ENCODE peak calls at places on chromosomes 11 and 22, in four cellular contexts. One of them, this sample, is unnamed.

GRCh38 chr11:79600747-79601146 is 159.9 kb upstream of the TENM4 start:
- DNase-seq in lung: no peak
- DNase-seq in CD4-positive, CD25-positive, alpha-beta regulatory T cell: no peak
- DNase-seq in substantia nigra: no peak
- DNase-seq in this sample: no peak

GRCh38 chr11:27972432-27973170 is 135.4 kb downstream of the KIF18A start:
- DNase-seq in lung: no peak
- DNase-seq in substantia nigra: no peak
- DNase-seq in CD4-positive, CD25-positive, alpha-beta regulatory T cell: no peak
- DNase-seq in this sample: no peak

GRCh38 chr11:85517272-85517671 is 109.9 kb downstream of the DLG2 start:
- DNase-seq in lung: no peak
- DNase-seq in CD4-positive, CD25-positive, alpha-beta regulatory T cell: no peak
- DNase-seq in substantia nigra: no peak
- DNase-seq in this sample: no peak

GRCh38 chr11:65973439-65974110 is 12.0 kb downstream of the SART1 start:
- DNase-seq in CD4-positive, CD25-positive, alpha-beta regulatory T cell: no peak
- DNase-seq in substantia nigra: no peak
- DNase-seq in lung: no peak
- DNase-seq in this sample: no peak

GRCh38 chr11:76167590-76167989 is 38.7 kb downstream of the WNT11 start:
- DNase-seq in substantia nigra: no peak
- DNase-seq in lung: no peak
- DNase-seq in CD4-positive, CD25-positive, alpha-beta regulatory T cell: no peak
- DNase-seq in this sample: no peak

GRCh38 chr11:82041764-82042163 is 691.9 kb downstream of the FAM181B start:
- DNase-seq in lung: no peak
- DNase-seq in substantia nigra: no peak
- DNase-seq in CD4-positive, CD25-positive, alpha-beta regulatory T cell: no peak
- DNase-seq in this sample: no peak

GRCh38 chr11:528166-528814 is 7.1 kb downstream of the HRAS start:
- DNase-seq in CD4-positive, CD25-positive, alpha-beta regulatory T cell: no peak
- DNase-seq in substantia nigra: no peak
- DNase-seq in lung: no peak
- DNase-seq in this sample: no peak

GRCh38 chr22:49405590-49405989 is 422.1 kb downstream of the BRD1 start:
- DNase-seq in lung: no peak
- DNase-seq in CD4-positive, CD25-positive, alpha-beta regulatory T cell: no peak
- DNase-seq in substantia nigra: no peak
- DNase-seq in this sample: no peak

GRCh38 chr22:22888509-22889353 is 1.1 kb downstream of the IGLL5 start:
- DNase-seq in substantia nigra: no peak
- DNase-seq in lung: no peak
- DNase-seq in CD4-positive, CD25-positive, alpha-beta regulatory T cell: no peak
- DNase-seq in this sample: no peak

GRCh38 chr11:61972796-61973602 is 5.6 kb upstream of the FTH1 start:
- DNase-seq in substantia nigra: no peak
- DNase-seq in lung: peak
- DNase-seq in CD4-positive, CD25-positive, alpha-beta regulatory T cell: no peak
- DNase-seq in this sample: no peak

GRCh38 chr11:132862918-132863317 is 669.4 kb downstream of the OPCML start:
- DNase-seq in substantia nigra: no peak
- DNase-seq in CD4-positive, CD25-positive, alpha-beta regulatory T cell: no peak
- DNase-seq in lung: no peak
- DNase-seq in this sample: no peak

GRCh38 chr22:39900306-39901227 is at the start of gene GRAP2:
- DNase-seq in substantia nigra: no peak
- DNase-seq in CD4-positive, CD25-positive, alpha-beta regulatory T cell: peak
- DNase-seq in lung: no peak
- DNase-seq in this sample: peak

GRCh38 chr11:31986201-31986889 is 104.5 kb upstream of the RCN1 start:
- DNase-seq in substantia nigra: no peak
- DNase-seq in lung: no peak
- DNase-seq in CD4-positive, CD25-positive, alpha-beta regulatory T cell: no peak
- DNase-seq in this sample: no peak

GRCh38 chr11:119236490-119236889 is 30.4 kb downstream of the CBL start:
- DNase-seq in CD4-positive, CD25-positive, alpha-beta regulatory T cell: no peak
- DNase-seq in substantia nigra: no peak
- DNase-seq in lung: no peak
- DNase-seq in this sample: no peak

GRCh38 chr11:120877746-120878365 is 146.0 kb upstream of the TBCEL start:
- DNase-seq in lung: no peak
- DNase-seq in substantia nigra: no peak
- DNase-seq in CD4-positive, CD25-positive, alpha-beta regulatory T cell: no peak
- DNase-seq in this sample: no peak

GRCh38 chr22:37428649-37429586 is 1.6 kb upstream of the ELFN2 start:
- DNase-seq in lung: no peak
- DNase-seq in CD4-positive, CD25-positive, alpha-beta regulatory T cell: peak
- DNase-seq in substantia nigra: no peak
- DNase-seq in this sample: peak

GRCh38 chr11:130124096-130124495 is 35.5 kb upstream of the ST14 start:
- DNase-seq in substantia nigra: peak
- DNase-seq in CD4-positive, CD25-positive, alpha-beta regulatory T cell: no peak
- DNase-seq in lung: peak
- DNase-seq in this sample: no peak

GRCh38 chr11:1415631-1416030 is 25.9 kb downstream of the BRSK2 start:
- DNase-seq in lung: no peak
- DNase-seq in CD4-positive, CD25-positive, alpha-beta regulatory T cell: no peak
- DNase-seq in substantia nigra: no peak
- DNase-seq in this sample: no peak

GRCh38 chr11:18521123-18521522 is 5.6 kb downstream of the TSG101 start:
- DNase-seq in lung: no peak
- DNase-seq in CD4-positive, CD25-positive, alpha-beta regulatory T cell: no peak
- DNase-seq in substantia nigra: no peak
- DNase-seq in this sample: no peak

GRCh38 chr22:37291559-37292298 is 9.4 kb downstream of the CYTH4 start:
- DNase-seq in substantia nigra: no peak
- DNase-seq in CD4-positive, CD25-positive, alpha-beta regulatory T cell: no peak
- DNase-seq in lung: no peak
- DNase-seq in this sample: no peak

GRCh38 chr22:17963015-17963414 is 61.3 kb downstream of the MICAL3 start:
- DNase-seq in CD4-positive, CD25-positive, alpha-beta regulatory T cell: no peak
- DNase-seq in substantia nigra: no peak
- DNase-seq in lung: no peak
- DNase-seq in this sample: no peak

GRCh38 chr22:45482169-45482568 is 20.5 kb upstream of the FBLN1 start:
- DNase-seq in lung: no peak
- DNase-seq in substantia nigra: no peak
- DNase-seq in CD4-positive, CD25-positive, alpha-beta regulatory T cell: no peak
- DNase-seq in this sample: no peak
- H3K27ac ChIP-seq in lung: no peak
- H3K27ac ChIP-seq in substantia nigra: no peak
- H3K27ac ChIP-seq in CD4-positive, CD25-positive, alpha-beta regulatory T cell: no peak
- H3K27ac ChIP-seq in this sample: no peak

DNA sequence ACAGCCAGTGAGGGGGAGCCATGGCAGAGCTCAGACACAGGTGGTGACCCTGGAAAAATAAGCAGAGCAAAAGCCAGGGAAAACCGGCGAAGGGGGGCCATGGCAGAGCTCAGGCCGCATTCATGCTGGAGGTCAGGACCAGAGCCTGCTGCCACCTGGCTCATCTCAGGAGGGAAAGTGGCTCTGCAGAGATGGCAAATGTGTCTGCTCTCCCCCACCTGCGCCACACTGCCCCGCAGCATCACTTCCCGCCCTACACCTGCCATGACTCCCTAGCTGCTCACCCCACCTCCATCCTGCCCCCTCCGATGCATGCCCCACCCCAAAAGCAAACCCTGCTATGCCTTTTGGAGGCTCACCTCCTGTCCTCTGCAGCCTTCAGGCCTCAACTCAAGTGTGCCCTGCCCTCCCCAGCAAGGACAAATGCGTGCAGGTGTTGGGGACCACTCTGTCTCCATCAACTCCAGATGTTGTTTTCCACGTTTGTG is 123.2 kb upstream of the FGF3 start:
- DNase-seq in substantia nigra: no peak
- DNase-seq in lung: no peak
- DNase-seq in CD4-positive, CD25-positive, alpha-beta regulatory T cell: no peak
- DNase-seq in this sample: no peak
- H3K27ac ChIP-seq in substantia nigra: no peak
- H3K27ac ChIP-seq in lung: no peak
- H3K27ac ChIP-seq in CD4-positive, CD25-positive, alpha-beta regulatory T cell: no peak
- H3K27ac ChIP-seq in this sample: no peak

GRCh38 chr11:128474036-128474874 is 113.1 kb downstream of the ETS1 start:
- DNase-seq in CD4-positive, CD25-positive, alpha-beta regulatory T cell: no peak
- DNase-seq in lung: no peak
- DNase-seq in substantia nigra: no peak
- DNase-seq in this sample: no peak
- H3K27ac ChIP-seq in CD4-positive, CD25-positive, alpha-beta regulatory T cell: peak
- H3K27ac ChIP-seq in lung: peak
- H3K27ac ChIP-seq in substantia nigra: no peak
- H3K27ac ChIP-seq in this sample: no peak

GRCh38 chr11:103586756-103587155 is 449.7 kb upstream of the DDI1 start:
- DNase-seq in substantia nigra: no peak
- DNase-seq in CD4-positive, CD25-positive, alpha-beta regulatory T cell: no peak
- DNase-seq in lung: no peak
- DNase-seq in this sample: no peak
- H3K27ac ChIP-seq in substantia nigra: no peak
- H3K27ac ChIP-seq in CD4-positive, CD25-positive, alpha-beta regulatory T cell: no peak
- H3K27ac ChIP-seq in lung: no peak
- H3K27ac ChIP-seq in this sample: no peak

DNA sequence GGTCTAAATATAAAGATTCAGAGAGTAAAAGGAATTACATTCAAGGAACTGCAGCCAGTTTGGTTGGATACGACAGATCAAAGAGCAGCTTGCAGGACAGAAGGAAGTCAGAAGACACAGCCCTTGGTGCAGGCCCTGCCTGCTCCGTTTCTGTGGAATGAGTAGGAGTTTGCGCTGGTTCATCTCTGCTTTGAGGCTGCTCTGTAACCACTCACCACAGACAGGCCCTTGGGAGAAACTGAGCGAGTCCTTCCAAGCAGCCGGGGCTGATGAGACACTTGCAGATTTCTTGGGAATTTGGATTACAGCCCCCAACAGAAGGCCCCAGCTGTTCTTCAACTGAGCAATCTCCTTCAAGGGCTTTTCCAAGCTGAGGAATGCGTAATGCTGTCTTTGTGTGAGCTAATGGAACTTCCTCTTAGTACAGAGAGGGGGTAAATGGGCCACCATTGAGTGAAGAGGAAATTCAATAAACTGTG is 16.4 kb downstream of the IL10RA start:
- DNase-seq in substantia nigra: no peak
- DNase-seq in CD4-positive, CD25-positive, alpha-beta regulatory T cell: no peak
- DNase-seq in lung: peak
- DNase-seq in this sample: no peak
- H3K27ac ChIP-seq in substantia nigra: no peak
- H3K27ac ChIP-seq in CD4-positive, CD25-positive, alpha-beta regulatory T cell: peak
- H3K27ac ChIP-seq in lung: peak
- H3K27ac ChIP-seq in this sample: peak

DNA sequence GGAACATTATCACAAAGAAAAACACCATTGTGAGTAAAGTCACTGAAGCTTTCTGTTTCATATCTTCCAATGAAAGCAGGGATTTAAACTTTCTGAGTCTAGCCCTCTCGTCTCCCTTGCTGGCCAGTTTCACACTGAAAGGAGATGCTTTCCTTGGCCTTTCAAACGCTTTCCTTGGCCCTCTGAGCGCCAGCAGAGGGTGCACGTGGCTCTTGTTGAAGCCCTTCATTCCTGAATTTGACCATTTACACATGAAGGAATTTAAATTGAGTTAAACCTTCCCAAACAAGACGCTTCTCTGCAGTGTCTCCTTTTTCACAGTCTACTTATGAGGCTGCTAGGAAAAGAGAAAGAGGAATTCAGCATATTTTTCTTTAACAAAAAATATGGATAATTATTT is 21.5 kb downstream of the NNMT start:
- DNase-seq in lung: no peak
- DNase-seq in CD4-positive, CD25-positive, alpha-beta regulatory T cell: no peak
- DNase-seq in substantia nigra: no peak
- DNase-seq in this sample: no peak
- H3K27ac ChIP-seq in lung: peak
- H3K27ac ChIP-seq in CD4-positive, CD25-positive, alpha-beta regulatory T cell: peak
- H3K27ac ChIP-seq in substantia nigra: no peak
- H3K27ac ChIP-seq in this sample: no peak

GRCh38 chr11:64900263-64900678 is 16.7 kb downstream of the ATG2A start:
- DNase-seq in substantia nigra: no peak
- DNase-seq in lung: no peak
- DNase-seq in CD4-positive, CD25-positive, alpha-beta regulatory T cell: peak
- DNase-seq in this sample: peak

GRCh38 chr11:64898541-64898940 is 18.5 kb downstream of the ATG2A start:
- DNase-seq in lung: no peak
- DNase-seq in CD4-positive, CD25-positive, alpha-beta regulatory T cell: no peak
- DNase-seq in substantia nigra: no peak
- DNase-seq in this sample: no peak

GRCh38 chr11:64902102-64902900 is 14.7 kb downstream of the ATG2A start:
- DNase-seq in substantia nigra: no peak
- DNase-seq in lung: no peak
- DNase-seq in CD4-positive, CD25-positive, alpha-beta regulatory T cell: no peak
- DNase-seq in this sample: no peak

GRCh38 chr11:64903291-64903833 is 13.6 kb downstream of the ATG2A start:
- DNase-seq in substantia nigra: no peak
- DNase-seq in CD4-positive, CD25-positive, alpha-beta regulatory T cell: no peak
- DNase-seq in lung: no peak
- DNase-seq in this sample: no peak

GRCh38 chr11:64900774-64901173 is 16.2 kb downstream of the ATG2A start:
- DNase-seq in substantia nigra: no peak
- DNase-seq in lung: no peak
- DNase-seq in CD4-positive, CD25-positive, alpha-beta regulatory T cell: no peak
- DNase-seq in this sample: no peak
- H3K27ac ChIP-seq in substantia nigra: no peak
- H3K27ac ChIP-seq in lung: no peak
- H3K27ac ChIP-seq in CD4-positive, CD25-positive, alpha-beta regulatory T cell: peak
- H3K27ac ChIP-seq in this sample: no peak

GRCh38 chr22:33896801-33897620 is 23.3 kb downstream of the LARGE1 start:
- DNase-seq in lung: no peak
- DNase-seq in CD4-positive, CD25-positive, alpha-beta regulatory T cell: no peak
- DNase-seq in substantia nigra: no peak
- DNase-seq in this sample: no peak
- H3K27ac ChIP-seq in lung: no peak
- H3K27ac ChIP-seq in CD4-positive, CD25-positive, alpha-beta regulatory T cell: no peak
- H3K27ac ChIP-seq in substantia nigra: no peak
- H3K27ac ChIP-seq in this sample: no peak

GRCh38 chr11:114273071-114273470 is 23.1 kb upstream of the NNMT start:
- DNase-seq in lung: no peak
- DNase-seq in substantia nigra: no peak
- DNase-seq in CD4-positive, CD25-positive, alpha-beta regulatory T cell: no peak
- DNase-seq in this sample: no peak
- H3K27ac ChIP-seq in lung: no peak
- H3K27ac ChIP-seq in substantia nigra: no peak
- H3K27ac ChIP-seq in CD4-positive, CD25-positive, alpha-beta regulatory T cell: no peak
- H3K27ac ChIP-seq in this sample: no peak

DNA sequence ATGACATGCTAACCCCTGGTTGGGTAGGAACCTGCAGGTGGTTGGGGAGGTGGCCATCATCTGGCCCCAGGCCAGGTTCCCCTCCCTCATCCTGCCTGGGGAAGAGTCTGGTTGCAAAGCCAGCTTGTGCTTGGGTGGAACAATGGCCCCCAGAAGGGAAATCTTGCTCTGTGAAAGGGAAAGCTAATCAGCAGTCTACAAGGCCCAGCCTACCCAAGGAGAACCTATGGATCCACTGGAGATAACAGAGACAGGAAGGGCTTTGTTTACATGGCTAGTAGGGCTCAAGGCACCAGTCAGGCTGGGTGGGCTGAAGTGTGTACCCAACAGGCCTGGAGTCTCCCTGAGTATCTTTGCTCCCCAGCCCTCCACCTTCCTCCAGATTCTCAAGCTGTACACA is 358.9 kb downstream of the BUD13 start:
- DNase-seq in CD4-positive, CD25-positive, alpha-beta regulatory T cell: no peak
- DNase-seq in substantia nigra: no peak
- DNase-seq in lung: no peak
- DNase-seq in this sample: no peak
- H3K27ac ChIP-seq in CD4-positive, CD25-positive, alpha-beta regulatory T cell: no peak
- H3K27ac ChIP-seq in substantia nigra: no peak
- H3K27ac ChIP-seq in lung: no peak
- H3K27ac ChIP-seq in this sample: no peak

This sample was measured in CD8-positive, alpha-beta memory T cell.